ENCODE peak calls at places on chromosomes 2 and 18, in seven cellular contexts. One of them, this sample, is unnamed.

GRCh38 chr2:209322905-209323517 is 100.8 kb upstream of the MAP2 start:
- DNase-seq in nucleus accumbens: no peak
- DNase-seq in AG09309: no peak
- DNase-seq in A172: no peak
- DNase-seq in brain microvascular endothelial cell: no peak
- DNase-seq in frontal cortex: no peak
- DNase-seq in left ventricle myocardium inferior: no peak
- DNase-seq in this sample: no peak

GRCh38 chr18:61551586-61551985 is 218.4 kb downstream of the CDH20 start:
- DNase-seq in frontal cortex: peak
- DNase-seq in brain microvascular endothelial cell: peak
- DNase-seq in left ventricle myocardium inferior: no peak
- DNase-seq in A172: peak
- DNase-seq in AG09309: peak
- DNase-seq in nucleus accumbens: no peak
- DNase-seq in this sample: peak

GRCh38 chr2:58967736-58968135 is 726.6 kb upstream of the FANCL start:
- DNase-seq in brain microvascular endothelial cell: peak
- DNase-seq in AG09309: no peak
- DNase-seq in A172: no peak
- DNase-seq in frontal cortex: no peak
- DNase-seq in left ventricle myocardium inferior: no peak
- DNase-seq in nucleus accumbens: no peak
- DNase-seq in this sample: peak

GRCh38 chr2:189393440-189394111 is 47.7 kb upstream of the WDR75 start:
- DNase-seq in brain microvascular endothelial cell: peak
- DNase-seq in AG09309: peak
- DNase-seq in frontal cortex: no peak
- DNase-seq in A172: peak
- DNase-seq in left ventricle myocardium inferior: no peak
- DNase-seq in nucleus accumbens: no peak
- DNase-seq in this sample: no peak

GRCh38 chr18:49304746-49305145 is 155.7 kb downstream of the DYM start:
- DNase-seq in nucleus accumbens: no peak
- DNase-seq in frontal cortex: no peak
- DNase-seq in AG09309: no peak
- DNase-seq in left ventricle myocardium inferior: no peak
- DNase-seq in brain microvascular endothelial cell: peak
- DNase-seq in A172: no peak
- DNase-seq in this sample: no peak

GRCh38 chr18:54983041-54983686 is 23.9 kb upstream of the CCDC68 start:
- DNase-seq in brain microvascular endothelial cell: peak
- DNase-seq in A172: peak
- DNase-seq in nucleus accumbens: no peak
- DNase-seq in left ventricle myocardium inferior: no peak
- DNase-seq in AG09309: peak
- DNase-seq in frontal cortex: no peak
- DNase-seq in this sample: peak

GRCh38 chr2:6832995-6833604 is 32.6 kb downstream of the CMPK2 start:
- DNase-seq in nucleus accumbens: no peak
- DNase-seq in AG09309: no peak
- DNase-seq in left ventricle myocardium inferior: no peak
- DNase-seq in A172: no peak
- DNase-seq in frontal cortex: no peak
- DNase-seq in brain microvascular endothelial cell: no peak
- DNase-seq in this sample: no peak

GRCh38 chr2:59680863-59681262 is 872.6 kb downstream of the BCL11A start:
- DNase-seq in nucleus accumbens: no peak
- DNase-seq in brain microvascular endothelial cell: no peak
- DNase-seq in frontal cortex: no peak
- DNase-seq in left ventricle myocardium inferior: peak
- DNase-seq in AG09309: no peak
- DNase-seq in A172: no peak
- DNase-seq in this sample: no peak

GRCh38 chr2:157903051-157903625 is 27.0 kb upstream of the ACVR1 start:
- DNase-seq in AG09309: no peak
- DNase-seq in brain microvascular endothelial cell: no peak
- DNase-seq in left ventricle myocardium inferior: no peak
- DNase-seq in frontal cortex: no peak
- DNase-seq in nucleus accumbens: no peak
- DNase-seq in A172: no peak
- DNase-seq in this sample: no peak

GRCh38 chr2:167832840-167833239 is 414.6 kb downstream of the STK39 start:
- DNase-seq in nucleus accumbens: no peak
- DNase-seq in left ventricle myocardium inferior: no peak
- DNase-seq in brain microvascular endothelial cell: no peak
- DNase-seq in A172: peak
- DNase-seq in frontal cortex: no peak
- DNase-seq in AG09309: no peak
- DNase-seq in this sample: no peak

This sample was measured in SHP77.